ENCODE peak calls at places on chromosomes 5 and 9, in four cellular contexts. V is naive thymus-derived CD4-positive, alpha-beta T cell; Q is skeletal muscle cell; K is foreskin fibroblast. X is an unnamed sample.

GRCh38 chr5:64682608-64683007 is 7.7 kb upstream of the SHISAL2B start:
- DNase-seq in V (no peak), Q (no peak), K (no peak), X (no peak)

GRCh38 chr9:130237071-130237470 is 28.5 kb upstream of the HMCN2 start:
- DNase-seq in V (no peak), Q (no peak), K (no peak), X (no peak)

GRCh38 chr9:118761016-118761790 is 608.0 kb downstream of the BRINP1 start:
- DNase-seq in V (no peak), Q (no peak), K (no peak), X (peak)

GRCh38 chr5:138927539-138927938 is 52.4 kb upstream of the LRRTM2 start:
- DNase-seq in V (no peak), Q (no peak), K (no peak), X (no peak)

GRCh38 chr5:137357436-137357835 is 141.7 kb downstream of the SPOCK1 start:
- DNase-seq in V (no peak), Q (no peak), K (no peak), X (no peak)

GRCh38 chr5:126868961-126869451 is 92.1 kb downstream of the LMNB1 start:
- DNase-seq in V (no peak), Q (no peak), K (peak), X (no peak)

GRCh38 chr5:57655228-57655627 is 172.6 kb upstream of the ACTBL2 start:
- DNase-seq in V (no peak), Q (no peak), K (no peak), X (no peak)

GRCh38 chr5:87034562-87034961 is 233.1 kb upstream of the RASA1 start:
- DNase-seq in V (no peak), Q (no peak), K (no peak), X (no peak)

GRCh38 chr9:120567874-120568273 is 12.1 kb downstream of the CDK5RAP2 start:
- DNase-seq in V (no peak), Q (no peak), K (no peak), X (no peak)

GRCh38 chr5:81755320-81755719 is 4.4 kb upstream of the SSBP2 start:
- DNase-seq in V (no peak), Q (peak), K (peak), X (peak)

GRCh38 chr9:79512251-79512650 is 59.5 kb upstream of the TLE4 start:
- DNase-seq in V (no peak), Q (no peak), K (no peak), X (no peak)

GRCh38 chr5:168747987-168748777 is 169.0 kb upstream of the PANK3 start:
- DNase-seq in V (no peak), Q (no peak), K (no peak), X (no peak)

GRCh38 chr9:106886111-106887046 is 23.4 kb downstream of the ZNF462 start:
- DNase-seq in V (no peak), Q (no peak), K (peak), X (no peak)

GRCh38 chr5:78647838-78648358 is 674 bp downstream of the LHFPL2 start:
- DNase-seq in V (no peak), Q (no peak), K (peak), X (no peak)

GRCh38 chr9:116027511-116027910 is 126.1 kb upstream of the PAPPA start:
- DNase-seq in V (no peak), Q (peak), K (peak), X (peak)

GRCh38 chr5:137286025-137286610 is 213.0 kb downstream of the SPOCK1 start:
- DNase-seq in V (no peak), Q (no peak), K (no peak), X (no peak)

GRCh38 chr5:114308508-114308907 is 53.4 kb upstream of the KCNN2 start:
- DNase-seq in V (no peak), Q (no peak), K (no peak), X (no peak)

GRCh38 chr5:97142521-97143254 is at the start of gene LIX1:
- DNase-seq in V (peak), Q (peak), K (peak), X (peak)

GRCh38 chr5:174340221-174340620 is 294.7 kb downstream of the NSG2 start:
- DNase-seq in V (no peak), Q (no peak), K (no peak), X (no peak)

GRCh38 chr5:139419793-139420192 is 15.9 kb upstream of the SPATA24 start:
- DNase-seq in V (no peak), Q (no peak), K (no peak), X (no peak)

GRCh38 chr9:116157436-116158138 is 4.0 kb downstream of the PAPPA start:
- DNase-seq in V (no peak), Q (no peak), K (peak), X (no peak)

GRCh38 chr9:131892162-131892707 is 152.4 kb upstream of the RAPGEF1 start:
- DNase-seq in V (no peak), Q (no peak), K (no peak), X (no peak)

GRCh38 chr5:173597304-173597703 is 19.1 kb downstream of the BOD1 start:
- DNase-seq in V (no peak), Q (no peak), K (no peak), X (no peak)

GRCh38 chr9:129932303-129933151 is 97.3 kb downstream of the USP20 start:
- DNase-seq in V (no peak), Q (peak), K (peak), X (no peak)

GRCh38 chr5:45060686-45061085 is 251.9 kb downstream of the MRPS30 start:
- DNase-seq in V (no peak), Q (no peak), K (no peak), X (no peak)

GRCh38 chr5:4676934-4677333 is 463.2 kb upstream of the ADAMTS16 start:
- DNase-seq in V (no peak), Q (no peak), K (no peak), X (no peak)

DNA sequence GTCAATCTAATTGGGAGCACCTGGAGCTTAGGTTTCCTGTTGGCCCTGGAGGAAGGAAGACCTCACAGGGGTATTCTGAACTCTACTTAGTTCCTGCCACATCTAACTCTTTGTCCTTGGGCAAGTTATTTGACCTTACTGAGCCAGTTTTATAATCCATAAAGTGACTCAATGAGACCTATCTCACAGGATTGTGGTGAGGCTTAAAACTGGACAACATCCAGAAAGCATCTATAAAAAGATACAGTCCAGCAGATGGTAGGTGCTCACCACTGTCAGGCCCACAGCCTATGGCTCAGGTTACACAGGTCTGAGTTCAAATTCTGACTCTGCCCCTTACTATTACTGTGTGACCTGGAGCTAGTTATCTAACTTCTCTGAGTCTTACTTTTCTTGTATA is 23.3 kb downstream of the KCNV2 start:
- DNase-seq in V (no peak), Q (no peak), K (peak), X (no peak)
- H3K4me3 ChIP-seq in V (no peak), Q (no peak), K (no peak), X (no peak)

GRCh38 chr5:158463188-158463587 is 604.2 kb upstream of the CLINT1 start:
- DNase-seq in V (no peak), Q (no peak), K (peak), X (no peak)
- H3K4me3 ChIP-seq in V (no peak), Q (no peak), K (no peak), X (no peak)

GRCh38 chr5:40681351-40682311 is 1.9 kb downstream of the PTGER4 start:
- DNase-seq in V (peak), Q (no peak), K (peak), X (no peak)
- H3K4me3 ChIP-seq in V (peak), Q (peak), K (peak), X (peak)

GRCh38 chr9:91417602-91418218 is 5.9 kb downstream of the NFIL3 start:
- DNase-seq in V (no peak), Q (no peak), K (peak), X (no peak)
- H3K4me3 ChIP-seq in V (no peak), Q (no peak), K (no peak), X (no peak)

GRCh38 chr5:35047785-35048404 is at the start of gene AGXT2:
- DNase-seq in V (no peak), Q (no peak), K (peak), X (no peak)
- H3K4me3 ChIP-seq in V (no peak), Q (no peak), K (no peak), X (no peak)

GRCh38 chr9:73039253-73039915 is 86.5 kb upstream of the ALDH1A1 start:
- DNase-seq in V (no peak), Q (peak), K (peak), X (no peak)

GRCh38 chr9:73039916-73040263 is 87.0 kb upstream of the ALDH1A1 start:
- DNase-seq in V (no peak), Q (no peak), K (no peak), X (no peak)

GRCh38 chr9:73037613-73038012 is 84.8 kb upstream of the ALDH1A1 start:
- DNase-seq in V (no peak), Q (no peak), K (peak), X (peak)

GRCh38 chr9:73038613-73039012 is 85.8 kb upstream of the ALDH1A1 start:
- DNase-seq in V (no peak), Q (peak), K (peak), X (no peak)

DNA sequence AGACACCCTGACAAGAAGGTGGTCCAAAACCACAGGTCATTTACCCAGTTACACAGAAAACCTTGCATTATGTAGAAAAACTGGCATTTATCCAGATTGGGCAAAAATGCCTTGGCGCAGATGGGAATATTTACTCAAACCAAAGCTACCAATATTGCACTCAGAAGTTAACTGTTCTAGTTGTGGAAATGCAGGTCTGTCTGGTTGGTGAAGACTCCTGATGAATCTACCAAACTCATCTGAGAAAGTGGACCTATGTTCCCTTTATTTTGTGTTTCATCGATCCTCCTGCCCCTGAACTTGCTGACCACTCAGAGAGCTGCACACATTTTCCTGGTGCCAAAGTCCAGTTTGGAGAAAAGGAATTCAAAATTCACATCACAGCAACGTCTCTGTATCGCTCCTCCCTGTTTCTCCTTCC is 85.2 kb upstream of the ALDH1A1 start:
- DNase-seq in V (no peak), Q (no peak), K (peak), X (no peak)
- H3K4me3 ChIP-seq in V (no peak), Q (no peak), K (no peak), X (no peak)

DNA sequence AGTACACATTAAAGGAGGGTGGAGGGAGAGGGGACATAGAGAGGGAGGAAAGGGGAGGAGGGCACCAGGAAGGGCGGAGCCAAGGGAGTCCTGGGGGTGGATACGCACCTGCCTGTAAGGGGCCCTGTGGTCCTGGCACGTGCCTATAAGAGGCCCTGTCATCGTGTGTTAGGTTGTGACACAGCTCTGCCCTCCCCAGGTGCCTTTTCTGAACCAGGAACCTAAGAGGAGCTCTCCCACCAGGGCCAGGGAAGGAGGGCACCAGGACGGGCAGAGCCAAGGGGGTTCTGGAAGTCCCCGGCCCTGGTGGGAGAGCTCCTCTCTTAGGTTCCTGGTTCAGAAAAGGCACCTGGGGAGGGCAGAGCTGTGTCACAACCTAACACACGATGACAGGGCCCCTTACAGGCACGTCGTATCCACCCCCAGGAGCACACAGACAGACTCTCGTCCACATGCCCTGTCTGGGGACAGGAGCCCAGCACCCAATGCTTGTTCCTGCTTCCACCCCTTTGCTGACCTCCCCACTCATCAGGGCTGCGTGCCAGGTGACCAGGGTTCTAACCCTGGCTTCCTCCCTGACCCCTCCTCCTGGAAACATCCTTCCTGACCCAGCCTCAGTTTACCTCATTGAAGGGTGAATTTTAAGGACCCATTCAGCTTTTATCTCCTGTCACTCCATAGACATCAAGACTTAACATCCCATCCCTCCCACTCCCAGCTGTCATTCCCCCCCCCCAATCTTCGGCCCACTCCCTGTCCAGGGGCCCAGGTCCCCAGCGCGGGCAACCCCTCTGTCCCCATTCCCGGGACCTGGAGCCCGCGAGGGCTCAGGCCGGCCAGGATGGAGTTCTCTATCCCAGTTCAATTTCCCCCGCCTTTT is 12.9 kb upstream of the OLFM1 start:
- DNase-seq in V (no peak), Q (no peak), K (no peak), X (no peak)
- H3K4me3 ChIP-seq in V (no peak), Q (peak), K (peak), X (no peak)

DNA sequence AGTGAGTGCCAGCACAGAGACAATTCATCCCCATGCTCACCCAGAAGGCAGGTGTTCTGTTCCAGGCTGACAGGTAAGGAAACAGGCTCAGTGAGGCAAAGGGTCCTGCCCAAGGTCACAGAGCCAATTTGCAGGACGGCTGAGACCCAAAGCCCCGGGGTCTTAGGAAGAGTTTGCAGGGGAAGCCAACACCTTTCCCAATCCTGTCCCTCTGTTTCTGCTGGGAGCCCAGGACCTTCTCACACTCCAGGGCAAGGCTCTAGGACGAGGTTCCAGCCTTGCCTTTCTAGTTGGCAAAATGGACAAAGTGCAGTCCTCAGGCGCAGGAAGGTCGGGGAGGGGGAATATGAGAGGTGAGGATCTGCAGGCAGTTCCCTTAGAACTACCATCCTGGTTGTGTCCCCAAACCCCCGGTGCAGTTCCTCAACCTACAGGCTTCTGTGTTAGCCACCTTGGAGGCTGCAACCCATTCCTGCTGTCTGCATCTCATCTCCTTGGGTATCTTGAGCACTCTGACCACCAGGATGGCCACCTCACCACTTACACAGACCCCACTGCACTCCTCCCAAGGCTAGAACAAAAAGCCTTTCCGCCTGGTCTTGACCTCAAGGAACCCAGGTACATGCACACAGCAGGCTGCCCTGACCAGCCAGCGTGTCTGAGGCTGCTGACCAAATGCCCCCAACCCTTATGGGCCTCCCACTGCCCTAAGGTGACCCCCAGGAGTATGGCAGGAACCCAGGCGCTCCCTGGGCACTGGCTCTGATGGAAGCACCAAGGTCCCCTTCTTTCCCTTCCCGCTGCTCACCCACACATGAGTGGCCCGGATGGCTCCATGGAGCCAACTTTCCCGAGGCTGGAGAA is 1.9 kb upstream of the BRD3 start:
- DNase-seq in V (no peak), Q (no peak), K (no peak), X (no peak)
- H3K4me3 ChIP-seq in V (peak), Q (no peak), K (no peak), X (no peak)